ENCODE peak calls at places on chromosomes 3 and 15, in ten cellular contexts. V is upper lobe of left lung, I is kidney epithelial cell, M is K562, B is DND-41, Q is BE2C, E is fibroblast of lung, F is GM06990, C is tibial artery, X is GM23248. S is an unnamed sample.

GRCh38 chr3:55724851-55725250 is 237.7 kb upstream of the WNT5A start:
- DNase-seq in M (no peak), F (peak; percentile 14), B (no peak), Q (no peak), X (no peak), E (no peak), C (no peak), I (no peak), V (no peak), S (no peak)

GRCh38 chr3:36514171-36514570 is 133.9 kb downstream of the STAC start:
- DNase-seq in X (peak; percentile 13), E (no peak), I (no peak), B (no peak), C (no peak), M (no peak), V (no peak), Q (no peak), F (no peak), S (no peak)

GRCh38 chr3:86047329-86047625 is 943.7 kb downstream of the VGLL3 start:
- DNase-seq in F (no peak), C (no peak), Q (no peak), V (no peak), M (no peak), I (no peak), E (peak; percentile 1), B (no peak), X (no peak), S (no peak)

GRCh38 chr3:88150771-88151170 is 1.0 kb downstream of the C3orf38 start:
- DNase-seq in I (no peak), E (no peak), Q (no peak), M (no peak), C (no peak), B (no peak), F (peak; percentile 31), X (peak; percentile 16), V (no peak), S (no peak)

GRCh38 chr3:160755776-160756304 is at the start of gene PPM1L:
- DNase-seq in V (peak; percentile 93), E (peak; percentile 31), M (peak; percentile 40), F (no peak), C (peak; percentile 52), B (peak; percentile 71), Q (peak; percentile 68), I (no peak), X (peak; percentile 69), S (no peak)

GRCh38 chr3:171995486-171995885 is 43.9 kb upstream of the FNDC3B start:
- DNase-seq in Q (no peak), B (no peak), E (no peak), V (no peak), X (no peak), F (no peak), I (no peak), M (no peak), C (no peak), S (no peak)

GRCh38 chr15:80669599-80670273 is 25.4 kb upstream of the ABHD17C start:
- DNase-seq in V (no peak), Q (no peak), B (no peak), E (peak; percentile 33), C (no peak), I (no peak), F (peak; percentile 10), X (peak; percentile 72), M (no peak), S (peak; percentile 27)

GRCh38 chr3:190847423-190847822 is 15.1 kb downstream of the GMNC start:
- DNase-seq in F (no peak), B (no peak), X (no peak), V (no peak), Q (no peak), C (no peak), I (no peak), E (no peak), M (no peak), S (no peak)

GRCh38 chr3:10566451-10566850 is 61.1 kb upstream of the ATP2B2 start:
- DNase-seq in B (no peak), I (no peak), Q (no peak), M (no peak), X (no peak), F (no peak), E (no peak), C (no peak), V (no peak), S (no peak)

GRCh38 chr3:10574101-10574615 is 68.8 kb upstream of the ATP2B2 start:
- DNase-seq in E (no peak), Q (peak; percentile 10), I (no peak), X (no peak), F (no peak), B (no peak), V (no peak), M (no peak), C (no peak), S (no peak)

GRCh38 chr3:10568549-10568948 is 63.2 kb upstream of the ATP2B2 start:
- DNase-seq in I (no peak), X (no peak), V (no peak), C (no peak), E (no peak), B (no peak), M (no peak), Q (no peak), F (no peak), S (no peak)

GRCh38 chr3:10565814-10566213 is 60.4 kb upstream of the ATP2B2 start:
- DNase-seq in Q (no peak), B (no peak), I (no peak), E (no peak), F (no peak), C (no peak), X (no peak), V (no peak), M (no peak), S (no peak)

DNA sequence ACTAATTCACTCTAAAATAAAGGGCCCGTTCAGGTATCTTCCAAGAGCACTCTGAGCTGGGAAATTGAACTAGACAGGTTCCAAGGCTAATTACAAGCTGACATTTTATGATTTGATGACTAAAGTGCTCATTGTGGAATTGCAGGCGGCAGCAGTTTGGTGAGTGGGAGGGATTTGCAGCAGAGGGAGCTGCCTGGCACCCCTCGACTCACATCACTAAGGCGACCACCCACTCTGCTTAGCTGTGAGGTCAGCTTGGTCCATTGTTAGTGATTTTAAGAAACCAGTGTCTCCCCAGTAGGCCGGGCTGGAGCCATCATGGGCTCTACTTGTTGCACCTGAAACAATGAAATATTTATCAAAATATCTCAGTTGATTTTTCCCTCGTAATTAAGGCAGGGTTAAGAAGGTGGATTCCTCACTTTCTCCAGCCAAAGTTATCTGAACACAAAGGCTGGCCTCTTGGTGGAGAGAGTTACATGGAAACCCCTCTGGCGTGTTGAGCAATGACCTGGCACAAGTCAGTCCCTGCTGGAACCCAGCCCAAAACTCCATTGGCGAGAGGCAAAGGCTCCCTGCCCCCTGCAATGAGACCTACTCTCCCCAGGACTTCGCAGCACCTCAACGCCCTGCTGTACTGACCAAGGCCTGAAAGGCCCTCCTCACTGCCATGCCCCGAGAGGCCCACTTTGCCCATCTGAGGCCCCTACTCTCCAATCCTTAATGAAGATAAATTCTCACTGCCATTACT is 65.0 kb upstream of the ATP2B2 start:
- DNase-seq in F (no peak), X (no peak), V (no peak), Q (no peak), B (no peak), M (no peak), I (no peak), E (no peak), C (no peak), S (no peak)
- H3K27me3 ChIP-seq in F (no peaks in the 10 kb centered on the region), X (peaks cover 17% of the 10 kb centered on the region), V (no peaks in the 10 kb centered on the region), Q (no peaks in the 10 kb centered on the region), B (peaks cover 8% of the 10 kb centered on the region), M (peaks cover 4% of the 10 kb centered on the region), I (no peaks in the 10 kb centered on the region), E (no peaks in the 10 kb centered on the region), C (peaks cover 8% of the 10 kb centered on the region), S (peaks cover 12% of the 10 kb centered on the region)

DNA sequence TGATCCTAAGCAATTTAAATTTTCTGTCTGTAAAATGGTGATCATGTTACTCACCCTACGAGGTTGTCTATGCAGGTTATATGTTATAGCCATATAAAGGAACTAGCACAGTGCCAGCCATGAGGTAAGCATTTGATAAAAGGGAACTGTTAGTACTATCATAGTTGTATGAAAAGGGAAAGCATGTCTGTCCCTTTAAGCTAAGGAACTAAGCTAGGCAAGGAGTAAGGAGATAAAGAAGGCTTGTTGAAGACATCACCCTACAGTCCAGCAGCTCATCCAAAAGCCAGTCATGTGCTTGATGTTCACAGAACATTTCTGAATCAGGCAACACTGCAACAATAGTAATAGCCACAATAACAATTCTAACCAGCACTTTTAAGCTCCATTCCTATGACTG is 243.9 kb downstream of the ZBTB20 start:
- DNase-seq in V (no peak), C (no peak), E (no peak), X (peak; percentile 8), M (no peak), Q (no peak), F (no peak), I (no peak), B (no peak), S (no peak)
- H3K27me3 ChIP-seq in V (no peaks in the 10 kb centered on the region), C (no peaks in the 10 kb centered on the region), E (no peaks in the 10 kb centered on the region), X (no peaks in the 10 kb centered on the region), M (no peaks in the 10 kb centered on the region), Q (no peaks in the 10 kb centered on the region), F (no peaks in the 10 kb centered on the region), I (no peaks in the 10 kb centered on the region), B (no peaks in the 10 kb centered on the region), S (no peaks in the 10 kb centered on the region)

DNA sequence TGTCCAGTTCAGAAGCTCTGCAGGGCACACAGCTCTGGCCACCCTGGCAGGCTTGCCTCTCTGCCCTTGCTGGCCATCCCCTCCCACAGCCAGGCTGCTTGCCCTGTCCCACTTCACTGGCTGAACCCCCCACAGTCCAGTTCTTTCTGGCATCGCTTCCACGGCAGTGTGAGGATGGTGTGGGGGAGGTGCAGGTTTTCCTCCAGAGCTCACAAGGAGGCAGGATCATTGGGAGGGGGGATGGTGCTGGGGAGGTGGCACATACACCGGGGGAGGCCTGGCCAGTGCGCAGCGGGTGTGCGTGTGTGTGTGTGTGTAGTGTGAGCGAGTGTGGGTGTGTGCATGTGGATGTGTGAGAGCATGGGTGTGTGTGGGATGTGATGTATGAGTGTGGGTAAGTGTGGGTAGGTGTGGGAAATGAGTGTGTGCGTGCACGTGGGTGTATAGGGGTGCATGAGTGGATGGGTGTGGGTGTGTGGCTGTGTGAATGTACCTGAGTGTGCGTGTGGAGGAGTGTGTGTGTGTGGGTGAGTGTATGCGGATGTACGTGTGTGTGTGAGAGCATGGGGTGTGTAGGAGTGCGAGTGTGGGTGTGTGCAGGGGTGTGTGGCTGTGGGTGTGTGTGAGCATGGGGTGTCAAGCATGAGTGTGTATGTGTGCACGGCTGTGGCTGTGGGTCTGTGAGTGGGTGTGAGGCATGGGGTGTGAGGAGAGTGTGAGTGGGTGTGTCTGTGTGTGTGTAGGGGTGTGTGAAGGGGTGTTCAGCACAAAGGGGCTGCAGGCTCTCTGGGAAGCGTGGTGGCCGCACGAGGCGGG is 155.1 kb downstream of the NSMCE3 start:
- DNase-seq in V (peak; percentile 54), E (no peak), Q (no peak), X (no peak), F (no peak), B (no peak), M (no peak), C (no peak), I (no peak), S (no peak)
- H3K27me3 ChIP-seq in V (no peaks in the 10 kb centered on the region), E (no peaks in the 10 kb centered on the region), Q (no peaks in the 10 kb centered on the region), X (no peaks in the 10 kb centered on the region), F (no peaks in the 10 kb centered on the region), B (no peaks in the 10 kb centered on the region), M (no peaks in the 10 kb centered on the region), C (peaks cover 43% of the 10 kb centered on the region), I (peaks cover 2% of the 10 kb centered on the region), S (no peaks in the 10 kb centered on the region)

GRCh38 chr3:50533346-50533745 is 29.9 kb upstream of the CACNA2D2 start:
- DNase-seq in C (no peak), V (no peak), F (no peak), B (no peak), X (no peak), E (no peak), M (no peak), Q (no peak), I (no peak), S (no peak)

GRCh38 chr3:50529996-50530706 is 26.7 kb upstream of the CACNA2D2 start:
- DNase-seq in V (peak; percentile 84), E (no peak), B (no peak), Q (no peak), C (no peak), F (no peak), M (no peak), I (no peak), X (no peak), S (no peak)

GRCh38 chr3:50534721-50535330 is 31.4 kb upstream of the CACNA2D2 start:
- DNase-seq in I (peak; percentile 29), F (no peak), E (no peak), C (no peak), M (no peak), X (peak; percentile 18), B (no peak), V (no peak), Q (no peak), S (no peak)

GRCh38 chr3:50531201-50531600 is 27.8 kb upstream of the CACNA2D2 start:
- DNase-seq in C (no peak), V (no peak), X (no peak), Q (no peak), I (no peak), B (no peak), F (no peak), M (no peak), E (no peak), S (no peak)

DNA sequence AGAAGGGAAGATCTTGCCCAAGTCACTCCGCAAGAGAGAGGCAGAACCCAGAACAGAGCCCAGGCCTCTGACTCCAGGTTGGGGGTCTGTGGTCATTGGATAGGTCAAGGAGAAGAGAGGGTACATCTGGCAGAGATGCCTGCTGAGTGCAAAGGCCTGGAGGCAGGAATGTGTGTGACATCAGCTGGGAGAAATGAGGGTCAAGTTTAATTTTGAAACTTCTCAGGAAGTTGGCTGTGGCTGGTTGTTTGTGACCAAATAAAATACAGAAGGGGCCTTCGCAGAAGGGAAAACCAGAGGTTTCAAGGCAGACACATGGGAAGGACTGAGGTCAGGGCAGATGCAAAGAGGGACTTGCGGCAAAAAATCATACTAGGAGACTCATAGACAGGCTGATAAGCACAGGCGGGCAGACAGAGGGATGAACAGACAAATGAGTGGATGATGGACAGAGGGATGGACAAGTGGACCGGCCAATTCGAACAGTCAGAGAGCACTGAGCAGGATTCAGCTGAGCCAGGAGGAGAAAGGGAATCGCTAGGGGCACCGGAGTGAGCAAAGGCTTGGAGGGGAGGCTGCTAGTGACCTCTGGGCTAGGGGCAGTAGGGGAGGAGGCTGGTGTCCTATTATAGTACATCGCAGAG is 28.8 kb upstream of the CACNA2D2 start:
- DNase-seq in X (peak; percentile 24), B (no peak), C (no peak), V (no peak), F (no peak), I (no peak), E (no peak), Q (no peak), M (no peak), S (no peak)
- H3K27me3 ChIP-seq in X (peaks cover 24% of the 10 kb centered on the region), B (peaks cover 41% of the 10 kb centered on the region), C (peaks cover 4% of the 10 kb centered on the region), V (no peaks in the 10 kb centered on the region), F (peaks cover 4% of the 10 kb centered on the region), I (peaks cover 56% of the 10 kb centered on the region), E (peaks cover 18% of the 10 kb centered on the region), Q (no peaks in the 10 kb centered on the region), M (no peaks in the 10 kb centered on the region), S (peaks cover 62% of the 10 kb centered on the region)